ENCODE peak calls at places on chromosome 21, in five cellular contexts. O is right atrium auricular region, B is cardiac fibroblast, E is astrocyte of the spinal cord, W is fibroblast of lung. I is an unnamed sample.

GRCh38 chr21:45529785-45530422 is 12.3 kb downstream of the SLC19A1 start:
- DNase-seq in O (no peak), W (no peak), E (no peak), B (no peak), I (no peak)

GRCh38 chr21:46111857-46112730 is 14.2 kb downstream of the COL6A2 start:
- DNase-seq in O (peak), B (no peak), W (no peak), E (no peak), I (no peak)

GRCh38 chr21:34988625-34989024 is 60.5 kb downstream of the RUNX1 start:
- DNase-seq in O (no peak), W (no peak), E (no peak), B (no peak), I (no peak)

GRCh38 chr21:42056996-42057689 is 14.0 kb upstream of the UMODL1 start:
- DNase-seq in E (peak), W (peak), O (no peak), B (peak), I (no peak)

GRCh38 chr21:46219591-46220239 is 8.9 kb downstream of the LSS start:
- DNase-seq in W (no peak), O (no peak), E (no peak), B (no peak), I (no peak)

GRCh38 chr21:38460171-38460742 is 38.0 kb downstream of the ERG start:
- DNase-seq in E (peak), B (peak), O (no peak), W (peak), I (no peak)

GRCh38 chr21:45378258-45378966 is 26.6 kb upstream of the COL18A1 start:
- DNase-seq in E (peak), W (peak), B (no peak), O (no peak), I (no peak)

GRCh38 chr21:46000182-46000730 is 18.7 kb downstream of the COL6A1 start:
- DNase-seq in O (peak), B (no peak), E (no peak), W (no peak), I (no peak)

GRCh38 chr21:41961753-41962152 is 7.9 kb upstream of the C2CD2 start:
- DNase-seq in W (no peak), B (no peak), O (no peak), E (no peak), I (no peak)

GRCh38 chr21:42298657-42299056 is 16.6 kb downstream of the TFF3 start:
- DNase-seq in B (no peak), E (no peak), W (no peak), O (no peak), I (no peak)

GRCh38 chr21:45011911-45012660 is 62.3 kb upstream of the ADARB1 start:
- DNase-seq in O (no peak), E (peak), W (peak), B (peak), I (peak)

GRCh38 chr21:46394819-46395152 is 63.9 kb upstream of the DIP2A start:
- DNase-seq in W (no peak), E (no peak), B (no peak), O (no peak), I (no peak)

GRCh38 chr21:17612023-17612564 is 607 bp downstream of the BTG3 start:
- DNase-seq in B (peak), E (no peak), W (peak), O (peak), I (no peak)

GRCh38 chr21:35366348-35367085 is 317.4 kb upstream of the RUNX1 start:
- DNase-seq in B (peak), W (peak), O (no peak), E (peak), I (no peak)

GRCh38 chr21:46229133-46229922 is 754 bp upstream of the LSS start:
- DNase-seq in W (no peak), B (no peak), O (no peak), E (no peak), I (no peak)

GRCh38 chr21:33643658-33644311 is 1.5 kb downstream of the ITSN1 start:
- DNase-seq in W (peak), O (no peak), E (peak), B (peak), I (no peak)

GRCh38 chr21:41956926-41957729 is 3.3 kb upstream of the C2CD2 start:
- DNase-seq in B (peak), E (peak), W (peak), O (no peak), I (no peak)

GRCh38 chr21:45015469-45015860 is 58.9 kb upstream of the ADARB1 start:
- DNase-seq in W (no peak), B (no peak), E (no peak), O (no peak), I (no peak)

GRCh38 chr21:33975548-33976081 is 60.0 kb upstream of the ATP5PO start:
- DNase-seq in B (no peak), O (no peak), W (no peak), E (peak), I (no peak)

GRCh38 chr21:29939859-29940245 is at the start of gene GRIK1:
- DNase-seq in B (no peak), W (peak), O (no peak), E (peak), I (no peak)
- H3K4me3 ChIP-seq in B (peak), W (peak), O (no peak), E (peak), I (peak)

GRCh38 chr21:15695241-15695640 is 34.5 kb upstream of the USP25 start:
- DNase-seq in O (no peak), E (no peak), W (no peak), B (no peak), I (no peak)
- TF ChIP-seq CTCF in O (no peak), E (no peak), W (no peak), B (no peak), I (no peak)

DNA sequence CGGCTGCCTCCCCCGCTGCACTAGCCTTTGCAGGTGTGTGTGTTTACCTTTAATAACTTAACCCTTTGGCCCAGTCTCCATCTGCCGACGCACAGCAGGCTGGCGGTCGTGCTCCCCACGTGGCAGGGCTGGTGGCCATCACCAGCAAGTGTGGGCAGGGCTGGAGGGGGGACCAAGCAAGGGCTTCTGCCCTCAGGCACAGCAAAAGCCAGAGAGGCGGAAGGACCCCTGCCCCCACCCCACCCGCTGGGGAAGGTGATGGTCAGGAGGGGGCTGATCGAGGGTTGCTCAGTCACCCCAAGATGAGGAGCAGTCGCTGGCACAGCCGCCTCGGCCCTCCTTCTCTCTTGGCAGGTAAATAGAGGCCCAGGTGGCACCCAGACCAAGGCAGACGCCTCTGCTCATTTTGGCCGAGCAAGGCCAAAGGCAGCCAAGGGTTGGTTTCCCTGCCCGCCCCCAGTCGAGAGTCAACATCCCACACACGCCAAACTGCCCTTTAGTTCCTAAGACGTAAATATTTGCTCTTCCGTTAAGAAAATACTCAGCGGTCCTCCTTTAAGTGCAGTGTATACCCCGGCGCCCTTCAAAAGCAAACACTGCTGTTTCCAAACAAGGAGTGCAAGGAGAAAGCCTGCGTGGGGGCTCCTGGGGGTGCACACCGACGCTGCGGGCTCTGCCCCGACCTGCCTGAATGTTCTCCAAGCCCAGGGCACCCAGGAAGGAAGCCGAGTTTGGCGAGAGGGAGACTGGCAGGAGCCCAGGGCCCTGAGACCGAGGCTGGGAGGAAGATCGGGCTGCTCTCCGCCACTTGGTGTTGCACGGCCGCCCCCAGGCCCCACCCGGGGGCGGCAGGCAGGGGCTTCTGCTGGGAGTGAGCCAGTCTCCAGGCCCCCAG is 82.7 kb downstream of the SIK1 start:
- DNase-seq in E (no peak), B (no peak), W (no peak), O (no peak), I (no peak)
- H3K4me3 ChIP-seq in E (no peak), B (no peak), W (no peak), O (no peak), I (no peak)

DNA sequence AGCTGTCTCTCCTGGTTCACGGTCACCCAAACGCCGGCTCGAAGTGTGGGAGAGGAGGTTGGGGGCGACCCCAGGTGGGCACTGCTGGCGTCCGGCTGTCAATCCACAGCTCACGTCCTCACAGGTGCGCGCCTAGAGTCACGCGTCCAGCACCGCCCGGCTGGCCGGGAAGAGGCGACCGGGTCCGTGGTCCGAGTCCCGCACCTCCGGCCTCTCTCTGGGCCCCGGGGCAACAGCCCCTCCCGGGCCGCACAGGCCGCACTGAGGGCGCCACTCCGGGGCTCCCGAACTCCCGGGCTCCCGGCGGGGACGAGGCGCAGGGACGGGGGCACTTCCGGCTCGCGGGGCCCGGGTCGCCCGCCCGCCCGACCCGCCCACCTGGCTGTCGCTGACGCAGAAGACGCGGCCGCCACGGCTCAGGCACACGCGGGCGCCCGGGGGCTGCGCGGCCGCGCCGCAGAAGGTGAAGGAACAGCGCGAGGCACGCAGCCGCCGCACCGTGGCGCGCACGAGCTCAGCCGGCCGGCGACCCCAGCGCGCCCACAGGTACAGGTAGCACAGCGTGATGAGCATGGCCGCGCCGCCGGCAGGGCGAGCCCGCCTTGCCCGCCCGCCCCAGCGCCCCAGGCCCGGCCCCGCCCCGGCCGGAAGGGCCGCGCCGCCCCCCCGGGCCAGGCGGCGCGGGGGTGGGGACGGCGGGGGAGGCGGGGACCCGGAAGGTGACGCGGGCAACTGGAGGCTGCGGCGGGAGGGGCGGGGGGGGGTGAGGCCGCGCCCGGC is at the start of gene HLCS:
- DNase-seq in B (peak), E (peak), O (no peak), W (peak), I (no peak)
- TF ChIP-seq CTCF in B (no peak), E (peak), O (peak), W (no peak), I (no peak)

GRCh38 chr21:43360441-43361126 is 66.3 kb downstream of the SIK1 start:
- DNase-seq in E (no peak), W (no peak), B (no peak), O (no peak), I (no peak)

GRCh38 chr21:43362928-43363314 is 64.0 kb downstream of the SIK1 start:
- DNase-seq in W (no peak), E (peak), B (no peak), O (no peak), I (no peak)

GRCh38 chr21:43362306-43362927 is 64.5 kb downstream of the SIK1 start:
- DNase-seq in E (peak), O (peak), B (peak), W (peak), I (no peak)

GRCh38 chr21:43361493-43362296 is 65.2 kb downstream of the SIK1 start:
- DNase-seq in O (peak), B (no peak), W (peak), E (peak), I (no peak)

DNA sequence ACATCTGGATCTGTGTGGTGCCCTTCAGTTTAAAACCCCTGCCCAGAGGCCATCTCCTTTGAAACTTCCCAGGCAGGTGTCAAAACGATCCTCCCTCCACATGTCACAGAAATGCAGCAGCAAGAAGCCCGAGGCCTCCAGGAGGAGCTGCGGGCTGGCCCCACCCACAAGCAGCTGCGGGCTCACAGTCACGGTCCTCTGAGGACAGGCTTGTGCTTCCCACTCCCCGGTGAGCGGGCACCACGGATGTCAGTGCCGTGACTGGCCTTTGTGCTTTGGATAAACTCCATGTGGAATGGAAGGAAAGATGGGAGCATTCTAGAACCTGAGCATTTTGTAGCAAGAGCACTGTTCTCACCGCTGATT is 65.8 kb downstream of the SIK1 start:
- DNase-seq in O (no peak), B (no peak), E (no peak), W (peak), I (no peak)
- H3K4me3 ChIP-seq in O (no peak), B (peak), E (no peak), W (no peak), I (no peak)

GRCh38 chr21:31731112-31731801 is 661 bp downstream of the SCAF4 start:
- DNase-seq in O (no peak), B (no peak), E (no peak), W (peak), I (no peak)
- TF ChIP-seq CTCF in O (peak), B (no peak), E (peak), W (no peak), I (peak)

GRCh38 chr21:25565272-25566199 is 41.7 kb downstream of the MRPL39 start:
- DNase-seq in W (no peak), O (no peak), E (no peak), B (no peak), I (no peak)

GRCh38 chr21:25562660-25563059 is 44.6 kb downstream of the MRPL39 start:
- DNase-seq in W (peak), E (peak), O (no peak), B (no peak), I (no peak)

GRCh38 chr21:25561668-25562641 is 45.3 kb downstream of the MRPL39 start:
- DNase-seq in E (peak), O (peak), B (peak), W (peak), I (peak)

GRCh38 chr21:25564349-25564948 is 42.8 kb downstream of the MRPL39 start:
- DNase-seq in B (no peak), W (no peak), O (no peak), E (no peak), I (no peak)

GRCh38 chr21:25563399-25564116 is 43.7 kb downstream of the MRPL39 start:
- DNase-seq in B (peak), W (peak), O (no peak), E (peak), I (no peak)
- H3K4me3 ChIP-seq in B (no peak), W (peak), O (no peak), E (peak), I (peak)

I was measured in retinal pigment epithelial cell.